ENCODE peak calls at places on chromosomes 6 and 20, in six cellular contexts. G is globus pallidus; D is B cell; Q is activated naive CD8-positive, alpha-beta T cell treated with anti-CD3 and anti-CD28 coated beads, Interleukin-2, amount 50 U/mL, for 24 hours; R is endothelial cell; L is HFFc6. I is an unnamed sample.
A peak's percentile ranks its signal among the peaks of the same experiment; 100 is the strongest.

GRCh38 chr6:130978180-130978579 is 84.9 kb downstream of the EPB41L2 start:
- DNase-seq in G (no peak), D (no peak), Q (no peak), R (no peak), L (no peak), I (no peak)

GRCh38 chr6:68976260-68976659 is 341.2 kb downstream of the ADGRB3 start:
- DNase-seq in G (no peak), D (no peak), Q (no peak), R (no peak), L (no peak), I (no peak)

GRCh38 chr6:133456934-133457333 is 215.8 kb downstream of the EYA4 start:
- DNase-seq in G (no peak), D (no peak), Q (no peak), R (no peak), L (no peak), I (no peak)

GRCh38 chr6:167031082-167031709 is 32.0 kb downstream of the CEP43 start:
- DNase-seq in G (no peak), D (no peak), Q (no peak), R (no peak), L (peak; percentile 22), I (peak; percentile 60)

GRCh38 chr6:27892596-27893058 is 19.6 kb downstream of the OR2B2 start:
- DNase-seq in G (no peak), D (no peak), Q (no peak), R (no peak), L (peak; percentile 28), I (no peak)

GRCh38 chr20:35541118-35541782 is 628 bp upstream of the ERGIC3 start:
- DNase-seq in G (no peak), D (no peak), Q (no peak), R (no peak), L (no peak), I (no peak)

GRCh38 chr6:170210651-170211403 is 80.1 kb downstream of the DLL1 start:
- DNase-seq in G (no peak), D (no peak), Q (no peak), R (peak; percentile 1), L (no peak), I (no peak)

GRCh38 chr6:151325075-151326050 is 66.0 kb downstream of the ZBTB2 start:
- DNase-seq in G (peak; percentile 26), D (peak; percentile 26), Q (peak; percentile 14), R (peak; percentile 26), L (peak; percentile 23), I (peak; percentile 40)

GRCh38 chr6:141963543-141964295 is 169.0 kb upstream of the GJE1 start:
- DNase-seq in G (no peak), D (no peak), Q (no peak), R (no peak), L (no peak), I (peak; percentile 71)

GRCh38 chr6:77292564-77293546 is 170.4 kb downstream of the HTR1B start:
- DNase-seq in G (no peak), D (no peak), Q (no peak), R (no peak), L (peak; percentile 89), I (peak; percentile 83)

GRCh38 chr20:48751871-48752270 is 75.9 kb downstream of the PREX1 start:
- DNase-seq in G (no peak), D (no peak), Q (no peak), R (no peak), L (no peak), I (no peak)

GRCh38 chr6:36697481-36697903 is at the start of gene RAB44:
- DNase-seq in G (no peak), D (peak; percentile 6), Q (no peak), R (no peak), L (no peak), I (no peak)

GRCh38 chr20:50331469-50332251 is 141.0 kb downstream of the CEBPB start:
- DNase-seq in G (no peak), D (no peak), Q (no peak), R (no peak), L (no peak), I (peak; percentile 52)

GRCh38 chr6:133247581-133247980 is 6.4 kb downstream of the EYA4 start:
- DNase-seq in G (no peak), D (no peak), Q (no peak), R (no peak), L (no peak), I (peak; percentile 33)

GRCh38 chr6:75620387-75621304 is 19.0 kb downstream of the SENP6 start:
- DNase-seq in G (no peak), D (no peak), Q (no peak), R (no peak), L (no peak), I (no peak)

GRCh38 chr6:14732845-14733757 is 512.8 kb upstream of the JARID2 start:
- DNase-seq in G (no peak), D (no peak), Q (peak; percentile 61), R (no peak), L (peak; percentile 79), I (peak; percentile 94)

GRCh38 chr6:30740993-30741784 is 1.3 kb downstream of the FLOT1 start:
- DNase-seq in G (no peak), D (no peak), Q (peak; percentile 42), R (no peak), L (no peak), I (peak; percentile 38)

GRCh38 chr6:40425192-40425919 is 161.8 kb downstream of the LRFN2 start:
- DNase-seq in G (peak; percentile 6), D (no peak), Q (no peak), R (no peak), L (no peak), I (peak; percentile 19)

GRCh38 chr6:55239099-55239498 is 64.8 kb downstream of the HCRTR2 start:
- DNase-seq in G (no peak), D (no peak), Q (no peak), R (no peak), L (no peak), I (peak; percentile 2)

GRCh38 chr6:44494011-44494501 is 106.5 kb downstream of the CDC5L start:
- DNase-seq in G (no peak), D (no peak), Q (no peak), R (no peak), L (peak; percentile 80), I (peak; percentile 81)